ENCODE peak calls at places on chromosomes 6 and 20, in six cellular contexts. B, X, S, C, U and A are unnamed samples.
A peak's percentile ranks its signal among the peaks of the same experiment; 100 is the strongest.

GRCh38 chr6:74626288-74626687 is 579.6 kb downstream of the COL12A1 start:
- DNase-seq in B (no peak), X (no peak), S (no peak), C (no peak), U (no peak), A (no peak)

GRCh38 chr6:151765444-151765886 is 42.0 kb upstream of the ESR1 start:
- DNase-seq in B (peak; percentile 51), X (peak; percentile 76), S (peak; percentile 77), C (peak; percentile 92), U (peak; percentile 57), A (peak; percentile 76)

GRCh38 chr20:29301624-29302259 is 1955.7 kb upstream of the DEFB115 start:
- DNase-seq in B (no peak), X (no peak), S (no peak), C (no peak), U (no peak), A (no peak)

GRCh38 chr20:57716893-57717292 is 7.1 kb upstream of the PMEPA1 start:
- DNase-seq in B (no peak), X (no peak), S (no peak), C (no peak), U (no peak), A (no peak)

GRCh38 chr6:109722564-109723254 is 31.6 kb downstream of the FIG4 start:
- DNase-seq in B (no peak), X (no peak), S (no peak), C (no peak), U (no peak), A (no peak)

GRCh38 chr20:14948416-14948815 is 611.0 kb upstream of the FLRT3 start:
- DNase-seq in B (no peak), X (no peak), S (no peak), C (no peak), U (peak; percentile 11), A (no peak)

GRCh38 chr20:1838479-1839279 is 56.5 kb upstream of the SIRPA start:
- DNase-seq in B (no peak), X (no peak), S (no peak), C (no peak), U (no peak), A (no peak)

GRCh38 chr6:146598785-146599405 is at the start of gene ADGB:
- DNase-seq in B (peak; percentile 56), X (no peak), S (peak; percentile 35), C (peak; percentile 75), U (peak; percentile 20), A (peak; percentile 18)

GRCh38 chr6:27809939-27810767 is 102.0 kb downstream of the OR2B2 start:
- DNase-seq in B (peak; percentile 53), X (peak; percentile 95), S (peak; percentile 98), C (peak; percentile 97), U (peak; percentile 96), A (peak; percentile 96)

GRCh38 chr6:168527451-168528210 is 86.6 kb downstream of the SMOC2 start:
- DNase-seq in B (no peak), X (no peak), S (no peak), C (peak; percentile 80), U (no peak), A (peak; percentile 92)

GRCh38 chr20:4689224-4689623 is 32.5 kb upstream of the PRND start:
- DNase-seq in B (no peak), X (no peak), S (no peak), C (no peak), U (no peak), A (no peak)

GRCh38 chr20:39983655-39984054 is 705.4 kb downstream of the MAFB start:
- DNase-seq in B (no peak), X (no peak), S (no peak), C (no peak), U (no peak), A (no peak)

GRCh38 chr20:18504479-18505060 is 3.2 kb upstream of the SEC23B start:
- DNase-seq in B (peak; percentile 68), X (no peak), S (peak; percentile 27), C (peak; percentile 76), U (no peak), A (no peak)

GRCh38 chr6:18509871-18510643 is 122.9 kb downstream of the RNF144B start:
- DNase-seq in B (no peak), X (peak; percentile 16), S (no peak), C (no peak), U (no peak), A (no peak)

GRCh38 chr20:39036011-39036410 is 73.9 kb downstream of the DHX35 start:
- DNase-seq in B (no peak), X (no peak), S (peak; percentile 77), C (no peak), U (no peak), A (no peak)

GRCh38 chr6:82322386-82322785 is 41.2 kb upstream of the TPBG start:
- DNase-seq in B (no peak), X (no peak), S (no peak), C (peak; percentile 17), U (no peak), A (no peak)

GRCh38 chr6:170147832-170148708 is 142.8 kb downstream of the DLL1 start:
- DNase-seq in B (no peak), X (no peak), S (no peak), C (no peak), U (peak; percentile 30), A (no peak)

GRCh38 chr6:106124015-106124414 is 37.9 kb downstream of the PRDM1 start:
- DNase-seq in B (no peak), X (no peak), S (no peak), C (no peak), U (no peak), A (no peak)

GRCh38 chr6:106122941-106123337 is 36.8 kb downstream of the PRDM1 start:
- DNase-seq in B (no peak), X (no peak), S (no peak), C (no peak), U (no peak), A (no peak)

GRCh38 chr6:106128981-106129761 is 43.0 kb downstream of the PRDM1 start:
- DNase-seq in B (no peak), X (peak; percentile 98), S (peak; percentile 84), C (peak; percentile 81), U (peak; percentile 52), A (peak; percentile 78)

GRCh38 chr6:106124437-106125423 is 38.6 kb downstream of the PRDM1 start:
- DNase-seq in B (no peak), X (no peak), S (no peak), C (no peak), U (no peak), A (no peak)

GRCh38 chr6:106125925-106126435 is 39.8 kb downstream of the PRDM1 start:
- DNase-seq in B (no peak), X (no peak), S (no peak), C (no peak), U (peak; percentile 90), A (no peak)
- H3K4me3 ChIP-seq in B (no peak overlapping the region), X (no peak overlapping the region), S (no peak overlapping the region), C (no peak overlapping the region), U (no peak overlapping the region), A (no peak overlapping the region)

GRCh38 chr6:30687659-30688431 is 1.4 kb upstream of the PPP1R18 start:
- DNase-seq in B (no peak), X (no peak), S (peak; percentile 47), C (peak; percentile 49), U (no peak), A (no peak)
- H3K4me3 ChIP-seq in B (peak overlapping the region; percentile 68), X (peak overlapping the region; percentile 89), S (peak overlapping the region; percentile 97), C (peak overlapping the region; percentile 63), U (peak overlapping the region; percentile 81), A (peak overlapping the region; percentile 94)

GRCh38 chr6:24856246-24856599 is 57.5 kb upstream of the ARMH2 start:
- DNase-seq in B (no peak), X (no peak), S (no peak), C (no peak), U (no peak), A (no peak)

GRCh38 chr6:24855389-24856245 is 56.9 kb upstream of the ARMH2 start:
- DNase-seq in B (peak; percentile 68), X (peak; percentile 44), S (peak; percentile 78), C (peak; percentile 87), U (peak; percentile 60), A (peak; percentile 47)

GRCh38 chr6:24858154-24858801 is 59.6 kb upstream of the ARMH2 start:
- DNase-seq in B (no peak), X (peak; percentile 35), S (no peak), C (peak; percentile 47), U (peak; percentile 37), A (no peak)

GRCh38 chr6:24859132-24859531 is 60.4 kb upstream of the ARMH2 start:
- DNase-seq in B (no peak), X (no peak), S (no peak), C (no peak), U (no peak), A (no peak)

DNA sequence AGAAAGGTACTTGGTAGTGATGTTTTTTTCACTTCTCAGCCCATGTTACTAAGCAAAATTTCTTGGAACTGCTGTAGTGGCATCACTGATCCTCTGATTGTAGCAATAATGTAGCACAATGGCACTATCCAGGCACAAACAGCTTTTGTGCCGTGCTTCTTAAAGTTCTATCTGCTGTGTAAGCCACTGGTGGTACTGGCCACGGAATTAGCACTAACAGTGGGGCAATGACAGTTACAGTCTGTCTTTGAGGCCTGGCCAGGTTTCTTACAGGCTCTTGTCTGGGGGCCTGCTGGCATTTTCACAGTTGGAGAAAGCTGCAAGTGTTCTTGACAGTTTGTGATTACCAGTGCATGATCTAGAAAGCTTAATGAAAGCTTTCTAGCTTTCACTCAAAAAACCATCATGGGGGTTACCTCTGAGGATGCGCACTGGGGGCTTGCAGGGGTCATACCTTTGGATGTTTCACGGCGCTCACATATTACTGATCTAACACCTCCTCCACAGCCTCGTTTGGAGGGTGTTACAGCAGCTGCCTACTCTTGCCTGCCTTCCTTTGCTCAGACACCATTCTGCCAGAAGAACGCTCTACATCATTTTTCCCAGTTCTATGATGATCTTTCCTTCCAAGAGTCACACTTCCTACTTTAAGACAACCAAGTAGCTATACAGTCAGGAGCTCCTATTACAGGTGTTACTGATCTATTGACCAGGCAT is 58.4 kb upstream of the ARMH2 start:
- DNase-seq in B (no peak), X (no peak), S (no peak), C (no peak), U (no peak), A (no peak)
- H3K4me3 ChIP-seq in B (no peak overlapping the region), X (no peak overlapping the region), S (no peak overlapping the region), C (no peak overlapping the region), U (no peak overlapping the region), A (no peak overlapping the region)

GRCh38 chr6:148272597-148272996 is 70.0 kb upstream of the SASH1 start:
- DNase-seq in B (no peak), X (no peak), S (no peak), C (peak; percentile 64), U (no peak), A (no peak)
- H3K4me3 ChIP-seq in B (no peak overlapping the region), X (peak overlapping the region; percentile 43), S (no peak overlapping the region), C (no peak overlapping the region), U (no peak overlapping the region), A (no peak overlapping the region)

DNA sequence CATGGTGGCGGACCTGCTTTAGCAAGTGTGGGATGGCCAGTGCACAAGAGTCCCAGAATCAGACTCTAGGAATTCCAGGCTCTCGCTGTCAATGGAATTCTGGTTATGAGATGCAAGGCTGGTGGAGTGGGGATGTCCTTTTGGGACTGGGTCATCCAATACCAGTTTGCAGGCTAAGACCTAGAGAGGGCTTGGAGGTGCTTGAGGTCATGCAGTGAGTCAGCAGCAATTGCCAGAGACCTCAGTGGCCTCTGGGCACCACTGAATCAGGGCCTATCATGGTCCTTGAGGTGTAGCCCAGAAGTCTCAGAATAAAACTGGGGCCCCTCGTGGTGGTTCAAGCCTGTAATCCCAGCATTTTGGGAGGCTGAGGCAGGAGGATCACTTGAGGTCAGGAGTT is 1.4 kb upstream of the SCRT2 start:
- DNase-seq in B (no peak), X (no peak), S (no peak), C (no peak), U (no peak), A (no peak)
- H3K4me3 ChIP-seq in B (no peak overlapping the region), X (no peak overlapping the region), S (no peak overlapping the region), C (no peak overlapping the region), U (no peak overlapping the region), A (no peak overlapping the region)